ENCODE peak calls at places on chromosomes 13 and 19, in nine cellular contexts. D, V, H, L, B, N, P, O and X are unnamed samples.
A peak's percentile ranks its signal among the peaks of the same experiment; 100 is the strongest.

GRCh38 chr13:21413013-21413412 is 46.1 kb downstream of the ZDHHC20 start:
- DNase-seq in D (no peak), V (peak; percentile 30), H (no peak), L (peak; percentile 12), B (no peak), N (no peak), P (no peak), O (no peak), X (no peak)

GRCh38 chr13:79582896-79583295 is 101.9 kb downstream of the NDFIP2 start:
- DNase-seq in D (no peak), V (no peak), H (no peak), L (no peak), B (no peak), N (no peak), P (no peak), O (no peak), X (no peak)

GRCh38 chr13:41040584-41041334 is 20.6 kb upstream of the WBP4 start:
- DNase-seq in D (no peak), V (no peak), H (no peak), L (no peak), B (no peak), N (no peak), P (no peak), O (no peak), X (no peak)

GRCh38 chr19:5850743-5851293 is 431 bp downstream of the FUT3 start:
- DNase-seq in D (no peak), V (peak; percentile 53), H (no peak), L (peak; percentile 47), B (peak; percentile 84), N (no peak), P (no peak), O (no peak), X (peak; percentile 53)

GRCh38 chr13:108086678-108087077 is 128.7 kb downstream of the LIG4 start:
- DNase-seq in D (peak; percentile 9), V (peak; percentile 55), H (peak; percentile 37), L (no peak), B (no peak), N (no peak), P (no peak), O (no peak), X (peak; percentile 0)

GRCh38 chr19:54881884-54882283 is 7.8 kb downstream of the FCAR start:
- DNase-seq in D (no peak), V (no peak), H (no peak), L (no peak), B (no peak), N (no peak), P (no peak), O (no peak), X (no peak)

GRCh38 chr19:9847087-9847671 is 12.1 kb downstream of the PIN1 start:
- DNase-seq in D (peak; percentile 56), V (peak; percentile 99), H (peak; percentile 77), L (peak; percentile 96), B (peak; percentile 39), N (peak; percentile 58), P (no peak), O (no peak), X (peak; percentile 93)

GRCh38 chr13:28415994-28416411 is 78.9 kb downstream of the FLT1 start:
- DNase-seq in D (no peak), V (no peak), H (no peak), L (no peak), B (no peak), N (no peak), P (no peak), O (no peak), X (no peak)

GRCh38 chr19:940591-941291 is 14.9 kb downstream of the ARID3A start:
- DNase-seq in D (no peak), V (no peak), H (no peak), L (no peak), B (peak; percentile 69), N (peak; percentile 75), P (peak; percentile 64), O (peak; percentile 67), X (no peak)